ENCODE peak calls at places on chromosomes 2 and 18, in five cellular contexts. F is upper lobe of right lung, A is Peyer's patch, S is endodermal cell, U is right lobe of liver. I is an unnamed sample.

GRCh38 chr2:181741756-181742155 is 61.4 kb upstream of the NEUROD1 start:
- DNase-seq in A (no peak), F (no peak), S (no peak), U (no peak), I (peak)

GRCh38 chr2:16773080-16773713 is 107.6 kb upstream of the CYRIA start:
- DNase-seq in S (peak), U (no peak), F (no peak), A (no peak), I (peak)

GRCh38 chr18:49668583-49669290 is 106.9 kb downstream of the LIPG start:
- DNase-seq in F (no peak), S (peak), A (no peak), U (no peak), I (no peak)

GRCh38 chr18:31373641-31374040 is 2.9 kb upstream of the DSG4 start:
- DNase-seq in F (no peak), U (no peak), A (no peak), S (no peak), I (no peak)

GRCh38 chr2:205086689-205087088 is 541.4 kb downstream of the PARD3B start:
- DNase-seq in A (no peak), F (no peak), S (no peak), U (no peak), I (no peak)

GRCh38 chr2:626491-627339 is 50.5 kb downstream of the TMEM18 start:
- DNase-seq in U (no peak), A (no peak), F (no peak), S (peak), I (no peak)

GRCh38 chr2:172995323-172996244 is 80.1 kb upstream of the MAP3K20 start:
- DNase-seq in F (no peak), S (no peak), U (peak), A (no peak), I (peak)

GRCh38 chr2:58594175-58594574 is 353.1 kb upstream of the FANCL start:
- DNase-seq in U (no peak), F (no peak), S (peak), A (no peak), I (no peak)

GRCh38 chr2:158411748-158412147 is 44.8 kb downstream of the CCDC148 start:
- DNase-seq in F (no peak), U (no peak), S (no peak), A (no peak), I (no peak)

GRCh38 chr2:8857709-8858108 is 20.3 kb upstream of the KIDINS220 start:
- DNase-seq in A (no peak), U (no peak), F (no peak), S (no peak), I (no peak)

GRCh38 chr2:99957724-99958123 is 184.7 kb downstream of the AFF3 start:
- DNase-seq in F (no peak), A (no peak), U (no peak), S (no peak), I (no peak)

GRCh38 chr2:103977681-103978080 is 876.2 kb upstream of the POU3F3 start:
- DNase-seq in U (no peak), F (no peak), A (no peak), S (no peak), I (no peak)

GRCh38 chr2:204019572-204020501 is 83.3 kb downstream of the ICOS start:
- DNase-seq in A (no peak), F (no peak), S (no peak), U (no peak), I (no peak)

GRCh38 chr2:167147254-167147941 is 259.1 kb downstream of the XIRP2 start:
- DNase-seq in F (no peak), S (no peak), A (no peak), U (no peak), I (no peak)

GRCh38 chr2:29114841-29115609 is at the start of gene CLIP4:
- DNase-seq in F (peak), A (peak), S (peak), U (peak), I (no peak)

GRCh38 chr2:201882353-201883095 is 76.2 kb downstream of the CDK15 start:
- DNase-seq in S (no peak), A (no peak), F (no peak), U (no peak), I (no peak)

GRCh38 chr2:104864280-104864599 is 10.3 kb downstream of the POU3F3 start:
- DNase-seq in A (no peak), U (no peak), F (no peak), S (no peak), I (no peak)

GRCh38 chr18:67794512-67794911 is 278.0 kb upstream of the DSEL start:
- DNase-seq in S (no peak), U (no peak), F (no peak), A (no peak), I (no peak)

GRCh38 chr2:96800762-96801463 is 15.2 kb upstream of the CNNM3 start:
- DNase-seq in A (peak), S (peak), U (peak), F (peak), I (no peak)

GRCh38 chr2:39373403-39373802 is 63.7 kb downstream of the MAP4K3 start:
- DNase-seq in F (no peak), S (no peak), U (no peak), A (no peak), I (no peak)

GRCh38 chr18:22483407-22483806 is 65.7 kb upstream of the CTAGE1 start:
- DNase-seq in A (no peak), U (no peak), F (no peak), S (no peak), I (no peak)

GRCh38 chr2:192585418-192585817 is 390.7 kb upstream of the TMEFF2 start:
- DNase-seq in U (no peak), A (no peak), F (no peak), S (no peak), I (no peak)

GRCh38 chr2:128838244-128838643 is 519.6 kb upstream of the HS6ST1 start:
- DNase-seq in A (no peak), U (no peak), S (no peak), F (no peak), I (no peak)

GRCh38 chr2:218343591-218343990 is 13.1 kb upstream of the CATIP start:
- DNase-seq in S (no peak), U (no peak), F (no peak), A (no peak), I (no peak)

GRCh38 chr2:8932702-8933101 is 70.8 kb downstream of the MBOAT2 start:
- DNase-seq in A (no peak), U (no peak), S (no peak), F (no peak), I (no peak)

GRCh38 chr18:62566818-62567217 is 44.0 kb downstream of the ZCCHC2 start:
- DNase-seq in U (no peak), F (no peak), A (no peak), S (no peak), I (no peak)

GRCh38 chr2:199024224-199024623 is 433.5 kb downstream of the SATB2 start:
- DNase-seq in U (no peak), F (no peak), A (no peak), S (no peak), I (no peak)

GRCh38 chr2:205047273-205047839 is 502.1 kb downstream of the PARD3B start:
- DNase-seq in F (no peak), S (peak), U (no peak), A (no peak), I (no peak)

GRCh38 chr2:39593439-39594393 is 72.0 kb upstream of the TMEM178A start:
- DNase-seq in S (peak), U (no peak), A (no peak), F (no peak), I (peak)

GRCh38 chr2:36988008-36988407 is 21.7 kb upstream of the STRN start:
- DNase-seq in S (no peak), U (no peak), F (no peak), A (no peak), I (no peak)

GRCh38 chr2:138030459-138030858 is 66.2 kb downstream of the HNMT start:
- DNase-seq in A (no peak), F (no peak), S (no peak), U (no peak), I (peak)

GRCh38 chr2:132583666-132584360 is 86.2 kb downstream of the LYPD1 start:
- DNase-seq in A (no peak), F (no peak), U (no peak), S (peak), I (no peak)

GRCh38 chr2:74079522-74080341 is 68.0 kb downstream of the BOLA3 start:
- DNase-seq in U (no peak), S (no peak), F (no peak), A (no peak), I (no peak)

GRCh38 chr2:75466708-75467311 is 93.9 kb downstream of the EVA1A start:
- DNase-seq in U (no peak), A (no peak), S (peak), F (no peak), I (no peak)

GRCh38 chr2:75462714-75463113 is 98.0 kb downstream of the EVA1A start:
- DNase-seq in F (no peak), S (peak), A (no peak), U (no peak), I (no peak)

GRCh38 chr2:75460630-75461029 is 100.1 kb downstream of the EVA1A start:
- DNase-seq in U (no peak), A (no peak), F (no peak), S (no peak), I (no peak)

GRCh38 chr2:75464348-75464946 is 96.3 kb downstream of the EVA1A start:
- DNase-seq in S (peak), F (no peak), U (no peak), A (no peak), I (no peak)

GRCh38 chr2:75465317-75465998 is 95.3 kb downstream of the EVA1A start:
- DNase-seq in S (no peak), U (peak), A (no peak), F (no peak), I (peak)
- TF ChIP-seq CTCF in S (peak), U (peak), A (peak), F (peak), I (peak)

GRCh38 chr2:85773692-85774091 is 19.9 kb downstream of the ATOH8 start:
- DNase-seq in S (no peak), U (no peak), A (no peak), F (no peak), I (no peak)

GRCh38 chr2:85772841-85773491 is 19.2 kb downstream of the ATOH8 start:
- DNase-seq in S (no peak), A (no peak), U (no peak), F (no peak), I (no peak)

GRCh38 chr2:85771486-85771885 is 17.7 kb downstream of the ATOH8 start:
- DNase-seq in F (no peak), U (no peak), S (no peak), A (no peak), I (no peak)

GRCh38 chr2:85770786-85771409 is 17.1 kb downstream of the ATOH8 start:
- DNase-seq in F (no peak), S (no peak), A (no peak), U (no peak), I (no peak)

GRCh38 chr2:85772019-85772745 is 18.4 kb downstream of the ATOH8 start:
- DNase-seq in U (peak), F (peak), A (peak), S (peak), I (peak)
- H3K4me3 ChIP-seq in U (peak), F (no peak), A (no peak), S (no peak), I (peak)

DNA sequence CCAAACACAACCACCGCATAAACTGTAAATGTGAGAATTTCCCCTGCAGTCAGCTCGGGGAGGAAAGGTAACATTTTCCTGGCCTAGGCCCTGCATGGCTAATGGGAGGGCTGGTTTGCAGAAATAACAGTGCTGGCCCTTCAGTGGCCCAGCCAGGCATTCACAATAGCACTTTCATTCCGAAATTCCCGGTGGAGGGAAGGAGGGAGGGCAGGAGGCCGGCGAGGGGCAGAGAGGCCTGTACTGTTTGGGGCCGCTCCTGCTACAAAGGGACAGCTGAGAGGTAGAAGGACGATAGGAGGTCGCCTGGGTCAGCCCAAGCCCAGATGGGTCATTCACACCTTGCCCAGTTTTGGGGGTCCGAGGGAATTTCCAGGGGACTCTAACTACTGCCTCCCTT is 11.3 kb downstream of the CYP26B1 start:
- DNase-seq in S (peak), A (peak), F (peak), U (no peak), I (no peak)
- TF ChIP-seq CTCF in S (no peak), A (no peak), F (no peak), U (no peak), I (no peak)

DNA sequence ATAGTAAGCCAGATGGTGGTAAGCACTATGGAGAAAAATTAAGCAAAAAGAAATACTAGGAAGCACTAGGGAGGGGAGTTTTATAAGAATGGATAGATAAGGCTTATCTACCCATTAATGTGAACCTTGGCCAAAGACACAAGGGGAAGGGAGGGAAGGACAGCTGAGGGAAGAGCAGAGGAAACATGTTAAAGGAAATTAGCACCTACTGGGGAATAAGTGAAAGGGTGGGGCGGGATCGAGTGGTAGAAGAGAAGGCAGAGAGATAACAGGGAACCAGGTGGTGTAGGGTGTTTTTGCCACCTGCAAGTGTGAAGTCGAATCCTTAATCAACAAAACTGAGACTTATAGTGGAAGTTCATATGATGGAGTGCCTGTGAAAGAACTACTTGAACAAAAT is 1.7 kb downstream of the UNC80 start:
- DNase-seq in A (no peak), U (no peak), F (no peak), S (peak), I (no peak)
- H3K4me3 ChIP-seq in A (no peak), U (no peak), F (no peak), S (no peak), I (no peak)

GRCh38 chr18:48570313-48570712 is 31.5 kb downstream of the CTIF start:
- DNase-seq in F (no peak), S (no peak), U (no peak), A (no peak), I (no peak)
- TF ChIP-seq CTCF in F (no peak), S (no peak), U (no peak), A (no peak), I (no peak)

GRCh38 chr18:77671456-77672167 is 422.0 kb downstream of the GALR1 start:
- DNase-seq in F (no peak), U (no peak), S (peak), A (no peak), I (no peak)
- H3K4me3 ChIP-seq in F (no peak), U (no peak), S (no peak), A (no peak), I (no peak)

DNA sequence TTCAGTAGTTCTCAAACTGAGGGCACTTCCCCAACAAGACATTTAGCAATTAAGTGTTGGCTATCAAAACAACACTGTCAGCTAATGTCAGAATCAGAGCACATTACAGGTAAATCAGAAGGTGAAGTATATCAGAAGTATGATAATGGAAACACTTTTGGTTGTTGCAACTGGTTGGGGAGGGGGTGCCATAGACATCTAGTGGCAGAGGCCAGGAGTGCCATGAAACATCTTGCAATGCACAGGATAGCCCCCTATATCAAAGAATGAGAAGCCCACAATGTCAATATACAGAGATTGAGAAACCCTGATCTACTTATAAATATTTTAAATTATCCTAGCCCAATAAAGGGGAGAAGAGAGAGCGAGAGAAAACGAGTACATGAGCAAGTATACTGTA is 4.9 kb upstream of the XPO1 start:
- DNase-seq in S (no peak), A (no peak), U (no peak), F (no peak), I (no peak)
- TF ChIP-seq CTCF in S (peak), A (no peak), U (no peak), F (no peak), I (no peak)

DNA sequence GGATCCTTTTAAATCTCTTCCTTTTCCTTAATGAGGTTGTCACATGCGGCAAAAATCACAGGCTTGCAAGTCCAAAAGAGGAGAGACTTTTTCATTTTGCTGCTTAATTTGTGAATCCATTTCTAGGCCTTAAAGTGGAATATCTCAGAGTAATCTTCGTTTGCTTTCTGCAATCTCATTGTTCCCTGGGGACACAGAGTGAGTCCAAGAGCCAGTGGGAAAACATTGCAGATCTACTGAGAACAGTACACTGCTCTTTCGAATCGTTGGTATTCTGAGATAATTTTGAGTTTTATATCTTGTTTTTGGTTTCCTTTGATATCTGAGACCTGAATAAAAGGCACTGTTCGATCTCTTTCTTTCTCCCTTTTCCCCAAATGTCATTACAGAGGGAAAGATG is 418.0 kb upstream of the ZEB2 start:
- DNase-seq in F (no peak), A (no peak), U (no peak), S (no peak), I (no peak)
- H3K4me3 ChIP-seq in F (no peak), A (no peak), U (no peak), S (no peak), I (no peak)

GRCh38 chr2:52810460-52810859 is 957.1 kb upstream of the CHAC2 start:
- DNase-seq in U (no peak), F (no peak), A (no peak), S (peak), I (no peak)
- TF ChIP-seq CTCF in U (peak), F (peak), A (no peak), S (peak), I (peak)

GRCh38 chr2:232924433-232924832 is 54.4 kb downstream of the SNORC start:
- DNase-seq in S (no peak), A (no peak), F (no peak), U (no peak), I (no peak)

GRCh38 chr2:232926448-232927040 is 56.5 kb downstream of the SNORC start:
- DNase-seq in S (peak), U (no peak), A (no peak), F (no peak), I (no peak)

GRCh38 chr2:232925153-232925768 is 55.2 kb downstream of the SNORC start:
- DNase-seq in U (no peak), F (no peak), S (peak), A (peak), I (no peak)

GRCh38 chr2:232927041-232927792 is 57.2 kb downstream of the SNORC start:
- DNase-seq in U (no peak), A (no peak), F (no peak), S (peak), I (no peak)

DNA sequence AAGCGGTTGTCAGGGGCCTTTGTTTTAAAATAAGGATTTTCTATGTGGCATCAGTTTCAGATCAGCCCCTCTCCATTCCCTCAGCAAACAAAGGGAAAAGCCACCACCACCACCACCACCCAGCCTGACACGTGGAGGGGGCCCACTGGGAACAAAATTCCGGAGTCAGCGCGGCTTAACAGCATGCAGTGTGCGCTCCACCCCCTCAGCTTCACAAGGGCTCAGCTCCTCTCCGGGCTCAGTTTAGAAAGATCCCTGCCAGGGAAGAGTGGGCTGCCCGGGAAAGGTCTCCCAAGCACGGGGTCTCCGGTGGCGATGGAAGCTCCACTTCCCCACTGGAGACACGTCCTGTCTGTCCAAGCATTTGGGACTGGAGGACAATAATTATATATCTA is 55.7 kb downstream of the SNORC start:
- DNase-seq in U (no peak), F (no peak), A (no peak), S (no peak), I (no peak)
- H3K4me3 ChIP-seq in U (no peak), F (no peak), A (no peak), S (no peak), I (no peak)

I was measured in AG04450.